ENCODE peak calls at places on chromosome 1, in ten cellular contexts. P is OCI-LY7, Q is HCT116, R is colonic mucosa, F is PC-9, D is upper lobe of right lung, M is left ventricle myocardium inferior, B is cardiac muscle cell, C is psoas muscle, V is heart left ventricle. E is an unnamed sample. For H3K4me1, the result is how much of the 10 kb centered on the place peaks cover.

GRCh38 chr1:153592706-153593105 is 20.2 kb downstream of the S100A16 start:
- DNase-seq in P (no peak), Q (no peak), R (no peak), F (no peak), D (no peak), M (no peak), B (no peak), C (no peak), V (no peak), E (no peak)

GRCh38 chr1:8047112-8047511 is 21.0 kb upstream of the ERRFI1 start:
- DNase-seq in P (no peak), Q (no peak), R (no peak), F (peak), D (no peak), M (no peak), B (no peak), C (no peak), V (no peak), E (no peak)

GRCh38 chr1:30046751-30047150 is 676.6 kb downstream of the MATN1 start:
- DNase-seq in P (no peak), Q (no peak), R (no peak), F (no peak), D (peak), M (no peak), B (no peak), C (no peak), V (peak), E (no peak)

GRCh38 chr1:151831605-151832004 is at the start of gene RORC:
- DNase-seq in P (no peak), Q (no peak), R (peak), F (no peak), D (peak), M (peak), B (no peak), C (peak), V (peak), E (peak)

GRCh38 chr1:218874313-218874712 is 299.4 kb upstream of the LYPLAL1 start:
- DNase-seq in P (no peak), Q (no peak), R (no peak), F (peak), D (no peak), M (no peak), B (no peak), C (no peak), V (no peak), E (no peak)

GRCh38 chr1:218371927-218372672 is 27.0 kb downstream of the TGFB2 start:
- DNase-seq in P (no peak), Q (no peak), R (no peak), F (no peak), D (no peak), M (no peak), B (no peak), C (no peak), V (no peak), E (no peak)

GRCh38 chr1:93304716-93305138 is 41.0 kb upstream of the DR1 start:
- DNase-seq in P (peak), Q (peak), R (peak), F (peak), D (no peak), M (no peak), B (peak), C (no peak), V (peak), E (peak)

GRCh38 chr1:181676269-181676668 is 193.0 kb downstream of the CACNA1E start:
- DNase-seq in P (peak), Q (peak), R (peak), F (no peak), D (no peak), M (no peak), B (peak), C (no peak), V (no peak), E (peak)

GRCh38 chr1:23646086-23646485 is 45.5 kb upstream of the RPL11 start:
- DNase-seq in P (no peak), Q (no peak), R (no peak), F (no peak), D (no peak), M (no peak), B (no peak), C (no peak), V (no peak), E (no peak)

GRCh38 chr1:224182057-224182865 is 779 bp upstream of the DEGS1 start:
- DNase-seq in P (peak), Q (no peak), R (peak), F (peak), D (no peak), M (no peak), B (no peak), C (no peak), V (no peak), E (peak)

GRCh38 chr1:3009556-3009955 is 11.7 kb upstream of the ACTRT2 start:
- DNase-seq in P (no peak), Q (no peak), R (no peak), F (no peak), D (no peak), M (no peak), B (no peak), C (no peak), V (no peak), E (no peak)

GRCh38 chr1:147882535-147882934 is 20.1 kb upstream of the GJA8 start:
- DNase-seq in P (no peak), Q (no peak), R (no peak), F (no peak), D (no peak), M (no peak), B (no peak), C (no peak), V (no peak), E (no peak)

GRCh38 chr1:27630859-27631491 is 4.0 kb downstream of the FGR start:
- DNase-seq in P (no peak), Q (no peak), R (no peak), F (no peak), D (peak), M (peak), B (no peak), C (no peak), V (peak), E (peak)

GRCh38 chr1:187689137-187689536 is 860.4 kb downstream of the PLA2G4A start:
- DNase-seq in P (no peak), Q (no peak), R (no peak), F (no peak), D (no peak), M (no peak), B (no peak), C (no peak), V (no peak), E (no peak)

GRCh38 chr1:55329091-55329490 is 113.9 kb upstream of the USP24 start:
- DNase-seq in P (no peak), Q (no peak), R (no peak), F (no peak), D (no peak), M (peak), B (no peak), C (no peak), V (peak), E (no peak)

GRCh38 chr1:44829506-44830384 is 13.3 kb downstream of the PTCH2 start:
- DNase-seq in P (no peak), Q (no peak), R (no peak), F (no peak), D (no peak), M (no peak), B (no peak), C (no peak), V (no peak), E (no peak)

GRCh38 chr1:21706151-21706835 is 37.1 kb upstream of the RAP1GAP start:
- DNase-seq in P (peak), Q (no peak), R (no peak), F (no peak), D (no peak), M (no peak), B (peak), C (no peak), V (no peak), E (no peak)

GRCh38 chr1:163844393-163844948 is 522.7 kb downstream of the NUF2 start:
- DNase-seq in P (no peak), Q (no peak), R (no peak), F (no peak), D (no peak), M (no peak), B (no peak), C (no peak), V (no peak), E (no peak)

GRCh38 chr1:77316006-77316405 is 34.2 kb downstream of the AK5 start:
- DNase-seq in P (no peak), Q (no peak), R (no peak), F (no peak), D (no peak), M (no peak), B (no peak), C (no peak), V (no peak), E (no peak)

DNA sequence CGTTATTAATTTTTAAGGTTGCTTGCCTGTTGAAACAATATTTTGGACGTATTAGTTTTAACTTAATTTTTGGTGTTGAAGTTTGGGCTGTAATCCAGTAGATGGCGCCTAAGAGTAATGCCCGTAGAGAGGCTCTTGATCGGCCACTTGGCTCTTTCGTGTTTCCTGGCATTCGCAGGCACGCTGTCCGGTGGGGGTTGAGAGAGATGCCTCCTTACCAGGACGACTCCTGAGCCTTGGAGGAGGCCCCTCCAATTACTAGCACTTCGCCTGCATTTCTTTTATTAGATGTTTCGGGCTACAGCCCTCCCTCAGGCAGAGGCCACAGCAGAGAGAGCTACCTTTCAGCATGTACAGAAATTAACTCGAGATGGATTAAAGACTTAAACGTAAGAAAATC is 12.0 kb downstream of the OR2M4 start:
- DNase-seq in P (peak), Q (no peak), R (no peak), F (no peak), D (peak), M (no peak), B (no peak), C (no peak), V (no peak), E (peak)
- TF ChIP-seq CTCF in P (peak), Q (peak), R (no peak), F (peak), D (peak), M (peak), B (peak), C (no peak), V (peak), E (peak)

GRCh38 chr1:63861055-63861691 is 87.4 kb downstream of the ROR1 start:
- DNase-seq in P (no peak), Q (no peak), R (no peak), F (no peak), D (no peak), M (no peak), B (no peak), C (no peak), V (no peak), E (no peak)

GRCh38 chr1:63865561-63865960 is 91.7 kb downstream of the ROR1 start:
- DNase-seq in P (no peak), Q (no peak), R (no peak), F (no peak), D (no peak), M (no peak), B (no peak), C (no peak), V (no peak), E (no peak)

GRCh38 chr1:63864224-63864623 is 90.4 kb downstream of the ROR1 start:
- DNase-seq in P (no peak), Q (no peak), R (no peak), F (peak), D (no peak), M (no peak), B (no peak), C (no peak), V (no peak), E (no peak)

GRCh38 chr1:63866085-63866484 is 92.3 kb downstream of the ROR1 start:
- DNase-seq in P (no peak), Q (no peak), R (no peak), F (no peak), D (no peak), M (no peak), B (no peak), C (no peak), V (no peak), E (no peak)

DNA sequence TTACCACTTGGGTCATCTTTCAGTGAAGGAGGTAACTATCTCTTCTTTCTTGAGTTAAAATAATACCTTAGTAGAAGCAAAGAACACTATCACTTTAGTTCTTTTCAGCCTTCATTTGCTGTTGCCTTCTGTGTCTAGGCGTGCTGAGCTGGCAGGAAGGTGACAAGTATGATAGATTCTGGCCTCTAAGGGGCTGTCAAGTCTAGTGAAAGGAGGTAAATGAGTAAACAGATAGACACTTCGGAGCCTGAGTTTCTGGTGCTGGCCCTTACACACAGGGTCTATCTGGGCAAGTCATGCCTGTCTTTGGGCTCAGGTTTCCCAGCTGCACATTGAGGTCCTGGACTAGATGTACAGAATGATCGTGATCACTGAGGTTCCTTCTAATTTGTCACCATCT is 89.3 kb downstream of the ROR1 start:
- DNase-seq in P (no peak), Q (no peak), R (no peak), F (no peak), D (no peak), M (no peak), B (peak), C (no peak), V (no peak), E (no peak)
- H3K4me1 ChIP-seq in P (under half), Q (under half), R (under half), F (under half), D (under half), M (half or more), B (half or more), C (under half), V (half or more), E (under half)

GRCh38 chr1:117930173-117930447 is 571 bp downstream of the WDR3 start:
- DNase-seq in P (peak), Q (no peak), R (no peak), F (no peak), D (no peak), M (no peak), B (no peak), C (no peak), V (no peak), E (no peak)
- H3K27ac ChIP-seq in P (peak), Q (peak), R (peak), F (peak), D (peak), M (peak), B (peak), C (peak), V (no peak), E (no peak)

GRCh38 chr1:104648269-104648691 is 898.6 kb downstream of the AMY1C start:
- DNase-seq in P (peak), Q (no peak), R (no peak), F (peak), D (no peak), M (no peak), B (peak), C (no peak), V (no peak), E (no peak)
- TF ChIP-seq CTCF in P (peak), Q (peak), R (no peak), F (peak), D (peak), M (no peak), B (no peak), C (peak), V (no peak), E (no peak)

DNA sequence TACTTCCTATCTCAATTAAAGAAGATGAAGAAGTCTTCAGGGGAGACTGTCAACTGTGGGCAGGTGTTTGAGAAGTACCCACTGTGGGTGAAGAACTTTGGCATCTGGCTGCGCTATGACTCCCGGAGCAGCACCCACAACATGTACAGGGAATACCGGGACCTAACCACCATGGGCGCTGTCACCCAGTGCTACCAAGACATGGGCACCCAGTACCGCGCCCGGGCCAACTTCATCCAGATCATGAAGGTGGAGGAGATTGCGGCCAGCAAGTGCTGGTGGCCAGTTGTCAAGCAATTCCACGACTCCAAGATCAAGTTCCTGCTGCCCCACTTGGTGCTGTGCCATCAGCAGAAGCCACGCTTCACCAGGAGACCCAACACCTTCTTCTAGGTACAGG is 15.5 kb upstream of the RNF19B start:
- DNase-seq in P (no peak), Q (no peak), R (no peak), F (no peak), D (no peak), M (no peak), B (no peak), C (no peak), V (no peak), E (no peak)
- H3K4me1 ChIP-seq in P (under half), Q (under half), R (under half), F (under half), D (under half), M (under half), B (under half), C (under half), V (under half), E (under half)

DNA sequence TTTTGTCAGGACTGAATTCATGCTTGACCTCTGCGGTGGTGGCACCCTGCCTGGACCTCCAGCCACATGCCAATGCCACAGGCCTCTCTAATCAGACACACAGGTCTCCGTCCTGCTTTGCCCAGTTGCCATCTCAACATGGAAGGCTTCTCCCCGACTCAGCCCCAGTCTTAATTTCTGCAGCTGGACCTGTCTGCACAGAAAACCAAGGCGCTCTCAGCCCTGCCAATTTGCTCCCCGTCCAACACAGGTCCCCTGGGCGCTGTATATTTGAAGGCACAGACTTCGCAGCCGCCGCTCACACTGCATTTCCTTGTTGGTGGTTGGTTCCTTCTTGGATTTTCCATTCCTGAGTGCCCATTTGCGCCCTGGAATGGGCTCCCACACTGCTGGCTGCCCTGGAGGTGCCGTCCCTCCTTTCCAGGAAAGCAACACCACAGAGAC is 28.0 kb upstream of the PLEKHG5 start:
- DNase-seq in P (no peak), Q (no peak), R (no peak), F (no peak), D (no peak), M (no peak), B (no peak), C (no peak), V (no peak), E (no peak)
- H3K27ac ChIP-seq in P (no peak), Q (no peak), R (no peak), F (no peak), D (no peak), M (no peak), B (peak), C (no peak), V (no peak), E (no peak)

GRCh38 chr1:18949689-18950414 is 6.6 kb downstream of the IFFO2 start:
- DNase-seq in P (no peak), Q (no peak), R (no peak), F (no peak), D (no peak), M (no peak), B (peak), C (peak), V (no peak), E (no peak)
- TF ChIP-seq CTCF in P (no peak), Q (no peak), R (no peak), F (no peak), D (peak), M (peak), B (no peak), C (no peak), V (no peak), E (no peak)

GRCh38 chr1:41658444-41659158 is 174.1 kb upstream of the EDN2 start:
- DNase-seq in P (no peak), Q (no peak), R (no peak), F (no peak), D (no peak), M (no peak), B (peak), C (no peak), V (no peak), E (peak)

GRCh38 chr1:41657679-41658078 is 173.2 kb upstream of the EDN2 start:
- DNase-seq in P (no peak), Q (no peak), R (no peak), F (no peak), D (no peak), M (no peak), B (no peak), C (no peak), V (no peak), E (no peak)

GRCh38 chr1:41655632-41656031 is 171.1 kb upstream of the EDN2 start:
- DNase-seq in P (no peak), Q (no peak), R (no peak), F (no peak), D (no peak), M (no peak), B (no peak), C (no peak), V (no peak), E (no peak)

GRCh38 chr1:41656088-41656487 is 171.6 kb upstream of the EDN2 start:
- DNase-seq in P (no peak), Q (no peak), R (no peak), F (no peak), D (no peak), M (no peak), B (no peak), C (no peak), V (no peak), E (no peak)

GRCh38 chr1:41657101-41657500 is 172.6 kb upstream of the EDN2 start:
- DNase-seq in P (no peak), Q (no peak), R (no peak), F (no peak), D (no peak), M (no peak), B (no peak), C (no peak), V (no peak), E (no peak)
- H3K4me1 ChIP-seq in P (under half), Q (under half), R (under half), F (under half), D (under half), M (under half), B (under half), C (under half), V (under half), E (under half)